ENCODE peak calls at places on chromosomes 6 and 20, in five cellular contexts. E, F, W, A and T are unnamed samples.

GRCh38 chr6:84633771-84634170 is 130.6 kb downstream of the TBX18 start:
- DNase-seq in W (no peak), A (no peak), F (no peak), E (no peak), T (no peak)

GRCh38 chr20:64261138-64261537 is 5.6 kb downstream of the PCMTD2 start:
- DNase-seq in A (no peak), F (peak), E (peak), W (no peak), T (no peak)

GRCh38 chr6:132683543-132683942 is 24.6 kb upstream of the TAAR1 start:
- DNase-seq in F (no peak), W (no peak), E (peak), A (peak), T (no peak)

GRCh38 chr6:156598316-156598715 is 178.9 kb upstream of the ARID1B start:
- DNase-seq in E (no peak), A (no peak), F (no peak), W (no peak), T (no peak)

GRCh38 chr20:37305079-37305478 is 15.6 kb downstream of the MANBAL start:
- DNase-seq in F (no peak), E (no peak), W (no peak), A (no peak), T (no peak)

GRCh38 chr20:6644818-6645620 is 122.5 kb upstream of the BMP2 start:
- DNase-seq in F (no peak), A (no peak), W (no peak), E (no peak), T (no peak)

GRCh38 chr6:103797738-103798137 is 1062.0 kb downstream of the HACE1 start:
- DNase-seq in A (no peak), E (no peak), W (no peak), F (no peak), T (no peak)

GRCh38 chr6:36226648-36227047 is 30.1 kb downstream of the BRPF3 start:
- DNase-seq in A (no peak), E (no peak), F (no peak), W (peak), T (no peak)

GRCh38 chr6:44967481-44967880 is 360.6 kb upstream of the RUNX2 start:
- DNase-seq in W (no peak), F (no peak), E (no peak), A (no peak), T (no peak)

GRCh38 chr20:45419188-45420091 is 3.5 kb downstream of the PIGT start:
- DNase-seq in W (no peak), A (peak), F (peak), E (peak), T (peak)

GRCh38 chr6:148577687-148578488 is 168.9 kb upstream of the UST start:
- DNase-seq in W (peak), F (peak), A (peak), E (peak), T (peak)

GRCh38 chr20:64160118-64160517 is 4.1 kb upstream of the MYT1 start:
- DNase-seq in E (no peak), A (no peak), F (no peak), W (no peak), T (no peak)

GRCh38 chr6:39184906-39185580 is 44.2 kb downstream of the KCNK5 start:
- DNase-seq in W (no peak), A (no peak), E (no peak), F (no peak), T (no peak)

GRCh38 chr6:13116155-13116554 is 212.2 kb downstream of the TBC1D7 start:
- DNase-seq in F (no peak), E (no peak), W (no peak), A (no peak), T (no peak)

GRCh38 chr6:24227556-24227955 is 101.5 kb downstream of the NRSN1 start:
- DNase-seq in W (no peak), F (no peak), A (no peak), E (no peak), T (no peak)

GRCh38 chr20:31693987-31694661 is 28.5 kb downstream of the BCL2L1 start:
- DNase-seq in A (no peak), W (peak), F (peak), E (no peak), T (no peak)

GRCh38 chr6:27091661-27092315 is 155.7 kb upstream of the PRSS16 start:
- DNase-seq in F (peak), A (peak), E (peak), W (peak), T (peak)

GRCh38 chr20:51365670-51366069 is 176.8 kb downstream of the NFATC2 start:
- DNase-seq in A (no peak), F (no peak), E (peak), W (no peak), T (peak)

GRCh38 chr6:52877168-52877567 is 32.3 kb downstream of the GSTA3 start:
- DNase-seq in A (no peak), W (no peak), E (peak), F (no peak), T (peak)

GRCh38 chr6:56024931-56025330 is 149.5 kb upstream of the BMP5 start:
- DNase-seq in A (no peak), E (no peak), W (no peak), F (no peak), T (no peak)

GRCh38 chr6:143513410-143513809 is 1.9 kb upstream of the FUCA2 start:
- DNase-seq in A (peak), W (peak), F (peak), E (no peak), T (no peak)

GRCh38 chr6:134534708-134535149 is 216.8 kb upstream of the SGK1 start:
- DNase-seq in W (no peak), E (peak), F (no peak), A (no peak), T (no peak)

GRCh38 chr6:156061465-156061864 is 605.8 kb upstream of the NOX3 start:
- DNase-seq in E (no peak), A (no peak), W (no peak), F (no peak), T (no peak)

GRCh38 chr6:40528051-40528450 is 59.1 kb downstream of the LRFN2 start:
- DNase-seq in W (no peak), E (no peak), F (no peak), A (no peak), T (no peak)

GRCh38 chr6:74409447-74409846 is 713.4 kb downstream of the CD109 start:
- DNase-seq in F (no peak), E (peak), W (no peak), A (peak), T (peak)

GRCh38 chr6:132246632-132247270 is 154.5 kb downstream of the MOXD1 start:
- DNase-seq in F (no peak), A (no peak), W (no peak), E (no peak), T (no peak)

GRCh38 chr6:108565893-108566292 is 5.2 kb downstream of the FOXO3 start:
- DNase-seq in W (peak), F (no peak), A (peak), E (peak), T (no peak)

GRCh38 chr6:134247271-134247833 is 70.6 kb downstream of the SGK1 start:
- DNase-seq in A (no peak), E (no peak), W (no peak), F (no peak), T (no peak)

GRCh38 chr20:15862178-15862577 is 711.1 kb downstream of the KIF16B start:
- DNase-seq in E (no peak), A (no peak), F (no peak), W (no peak), T (no peak)

GRCh38 chr6:32883789-32884188 is 29.8 kb downstream of the PSMB9 start:
- DNase-seq in A (no peak), W (no peak), F (no peak), E (peak), T (no peak)

GRCh38 chr20:58852559-58853271 is at the start of gene GNAS:
- DNase-seq in W (peak), A (peak), F (peak), E (peak), T (peak)

GRCh38 chr6:39266375-39266774 is 37.1 kb upstream of the KCNK5 start:
- DNase-seq in E (no peak), W (no peak), F (no peak), A (no peak), T (no peak)

GRCh38 chr6:6516643-6517042 is 71.9 kb upstream of the LY86 start:
- DNase-seq in W (no peak), F (no peak), A (no peak), E (no peak), T (no peak)

GRCh38 chr6:156827382-156827781 is 50.2 kb downstream of the ARID1B start:
- DNase-seq in E (no peak), W (no peak), F (no peak), A (no peak), T (no peak)

GRCh38 chr20:24340933-24341332 is 128.5 kb upstream of the SYNDIG1 start:
- DNase-seq in F (no peak), A (no peak), W (no peak), E (no peak), T (no peak)

DNA sequence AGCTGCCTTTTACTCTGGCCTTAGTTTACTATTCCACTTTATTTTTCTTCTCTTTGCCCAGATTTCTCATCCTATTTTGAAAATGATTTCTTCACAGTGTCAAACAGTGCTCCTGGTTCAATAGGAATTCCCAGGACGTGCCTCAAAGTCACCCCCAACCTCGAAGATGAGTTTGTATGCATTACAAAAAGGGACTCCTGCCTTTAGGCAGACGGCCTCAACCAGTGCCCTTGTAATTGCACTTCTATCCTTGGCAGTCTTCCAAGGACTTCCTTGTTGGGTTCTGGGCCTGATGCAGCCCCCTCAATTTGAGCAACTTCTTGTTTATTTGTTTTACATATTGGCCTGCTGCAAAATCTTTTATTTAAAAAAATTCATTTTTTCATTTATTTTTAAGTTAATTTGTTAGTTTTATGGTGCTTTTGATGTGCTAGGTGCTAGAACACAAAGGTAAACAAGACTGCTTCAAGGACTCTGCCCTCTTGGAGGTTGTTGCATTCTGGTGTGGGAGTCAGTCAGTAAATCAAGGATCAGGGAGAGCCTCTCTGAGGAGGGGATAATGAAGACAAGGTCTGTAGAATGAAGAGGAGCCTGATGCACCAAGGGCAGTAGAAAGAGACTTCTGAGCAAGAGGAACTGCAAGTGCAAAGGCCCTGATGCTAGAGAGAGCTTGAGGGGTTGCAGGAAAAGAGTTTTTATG is 181.5 kb upstream of the LAMP5 start:
- DNase-seq in W (no peak), A (no peak), F (no peak), E (no peak), T (no peak)
- TF ChIP-seq MAFK in W (no peak), A (no peak), F (no peak), E (no peak), T (no peak)

GRCh38 chr6:16405349-16405865 is 167.0 kb downstream of the GMPR start:
- DNase-seq in E (no peak), F (no peak), W (no peak), A (no peak), T (no peak)

GRCh38 chr6:16409531-16410441 is 171.4 kb downstream of the GMPR start:
- DNase-seq in F (peak), W (peak), A (peak), E (peak), T (peak)

GRCh38 chr6:16408766-16409165 is 170.4 kb downstream of the GMPR start:
- DNase-seq in E (no peak), A (no peak), W (no peak), F (no peak), T (no peak)

GRCh38 chr6:16404456-16404855 is 166.1 kb downstream of the GMPR start:
- DNase-seq in E (no peak), F (no peak), W (no peak), A (no peak), T (no peak)

DNA sequence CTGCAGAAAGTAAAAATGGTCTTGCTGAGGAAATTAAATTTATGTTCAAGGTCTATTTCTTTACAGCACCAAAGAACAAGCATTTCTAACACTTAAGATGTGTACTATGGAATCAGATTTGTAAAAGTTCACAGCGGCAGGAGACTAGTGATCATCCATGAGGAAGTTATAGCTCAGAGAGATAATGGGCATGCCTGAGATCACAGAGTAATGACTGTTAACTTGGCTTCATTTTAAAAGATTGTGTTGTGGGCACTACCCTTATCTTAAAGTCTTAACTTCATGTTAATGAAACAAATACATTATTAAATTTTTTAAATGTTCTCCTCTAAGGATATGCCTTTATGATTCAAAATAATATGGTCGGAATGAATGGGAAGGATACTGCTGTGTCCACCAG is 168.6 kb downstream of the GMPR start:
- DNase-seq in A (no peak), F (no peak), W (no peak), E (no peak), T (no peak)
- TF ChIP-seq MAFK in A (no peak), F (no peak), W (no peak), E (no peak), T (no peak)

DNA sequence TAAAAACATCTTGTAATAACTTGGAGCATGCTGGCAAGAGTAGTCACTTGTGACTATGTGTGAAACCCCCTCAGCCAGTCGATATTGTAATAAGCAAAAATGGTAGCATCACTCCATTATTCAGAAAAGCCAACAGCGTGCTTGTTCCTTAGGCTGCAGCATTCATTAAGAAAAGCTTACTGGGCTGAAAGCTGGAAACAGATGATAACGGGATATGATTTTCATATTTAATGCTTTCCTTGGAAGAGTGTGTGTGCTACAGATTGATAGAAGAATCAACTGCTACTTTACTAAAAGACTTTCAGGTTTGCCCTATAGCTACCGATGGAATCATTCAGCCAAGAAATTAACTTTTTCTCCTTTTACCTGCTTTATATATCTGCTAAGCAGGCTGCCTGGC is 20.4 kb downstream of the KIZ start:
- DNase-seq in A (no peak), W (peak), F (no peak), E (no peak), T (no peak)
- TF ChIP-seq MAFK in A (no peak), W (no peak), F (no peak), E (no peak), T (no peak)

GRCh38 chr20:48889155-48889790 is 32.2 kb upstream of the ARFGEF2 start:
- DNase-seq in A (no peak), E (no peak), W (no peak), F (no peak), T (no peak)

GRCh38 chr20:48892049-48892470 is 29.5 kb upstream of the ARFGEF2 start:
- DNase-seq in E (no peak), W (no peak), A (no peak), F (no peak), T (no peak)

GRCh38 chr20:48891235-48892048 is 30.1 kb upstream of the ARFGEF2 start:
- DNase-seq in A (no peak), W (no peak), E (no peak), F (no peak), T (no peak)

GRCh38 chr20:48893374-48893773 is 28.1 kb upstream of the ARFGEF2 start:
- DNase-seq in A (no peak), E (no peak), F (no peak), W (no peak), T (no peak)

DNA sequence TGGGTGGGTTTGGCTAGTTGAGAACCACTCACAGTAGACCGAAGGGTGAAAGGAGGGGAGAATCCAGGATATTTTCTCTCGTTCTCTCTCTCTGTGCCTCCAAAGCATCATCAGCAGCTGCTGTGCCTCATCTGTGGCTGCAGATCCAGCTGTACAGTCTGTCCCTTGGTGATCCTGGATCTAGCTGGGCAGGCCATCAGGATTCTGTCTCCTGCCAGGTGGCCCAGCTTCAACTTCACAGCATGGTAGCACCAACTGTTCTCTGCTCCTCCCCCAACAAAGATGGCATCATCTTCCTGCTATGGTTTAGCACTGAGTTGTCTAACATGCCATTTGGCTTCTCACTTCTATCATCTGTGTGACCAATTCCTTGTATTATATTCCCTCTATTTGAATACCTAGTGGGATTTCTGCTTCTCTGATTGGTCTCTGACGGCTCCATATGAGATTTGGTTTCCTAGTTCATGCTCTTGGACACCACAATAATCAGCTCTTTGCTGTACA is 28.6 kb upstream of the ARFGEF2 start:
- DNase-seq in E (no peak), W (no peak), A (no peak), F (no peak), T (no peak)
- TF ChIP-seq MAFK in E (no peak), W (no peak), A (no peak), F (no peak), T (no peak)

GRCh38 chr6:38164131-38164481 is 344.6 kb downstream of the ZFAND3 start:
- DNase-seq in W (no peak), E (no peak), F (no peak), A (no peak), T (no peak)
- TF ChIP-seq MAFK in W (no peak), E (no peak), F (no peak), A (no peak), T (no peak)

GRCh38 chr6:161921602-161922400 is 647.9 kb upstream of the AGPAT4 start:
- DNase-seq in F (no peak), E (no peak), A (no peak), W (no peak), T (no peak)

GRCh38 chr6:161918608-161919205 is 644.8 kb upstream of the AGPAT4 start:
- DNase-seq in W (no peak), F (no peak), A (no peak), E (no peak), T (no peak)

GRCh38 chr6:161922631-161923119 is 648.8 kb upstream of the AGPAT4 start:
- DNase-seq in W (peak), E (peak), A (peak), F (no peak), T (peak)

GRCh38 chr6:161919711-161920110 is 645.9 kb upstream of the AGPAT4 start:
- DNase-seq in E (no peak), F (no peak), A (no peak), W (no peak), T (no peak)

DNA sequence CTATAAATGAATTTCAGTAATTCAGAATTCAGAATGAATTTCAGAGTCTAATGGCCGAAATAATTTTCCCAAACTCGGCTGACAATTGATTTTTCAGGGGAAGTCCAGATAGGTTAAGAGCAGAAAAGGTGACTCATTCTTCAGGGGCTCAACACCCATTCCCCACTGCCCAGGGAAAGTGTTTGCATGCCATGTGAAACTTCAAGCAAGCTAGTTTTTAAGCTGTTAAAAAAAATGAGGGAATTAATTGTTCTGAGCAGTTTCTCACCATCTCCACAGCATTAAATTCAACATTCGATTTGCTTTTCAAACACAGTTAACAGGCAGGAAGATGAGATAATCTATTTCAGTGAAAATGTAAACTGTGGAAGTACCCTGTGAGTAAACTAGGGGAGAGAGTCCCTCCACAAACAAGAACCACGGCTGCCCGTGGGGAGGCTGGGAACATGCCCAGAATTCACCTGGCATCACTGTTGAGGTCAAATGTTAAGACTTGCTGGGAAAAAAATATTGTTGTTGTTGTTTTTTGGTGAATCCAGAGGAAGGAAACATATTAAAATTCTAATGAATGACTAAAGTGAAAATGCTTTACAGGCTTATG is 650.8 kb upstream of the AGPAT4 start:
- DNase-seq in F (no peak), E (no peak), A (no peak), W (no peak), T (no peak)
- TF ChIP-seq MAFK in F (no peak), E (no peak), A (no peak), W (no peak), T (no peak)

DNA sequence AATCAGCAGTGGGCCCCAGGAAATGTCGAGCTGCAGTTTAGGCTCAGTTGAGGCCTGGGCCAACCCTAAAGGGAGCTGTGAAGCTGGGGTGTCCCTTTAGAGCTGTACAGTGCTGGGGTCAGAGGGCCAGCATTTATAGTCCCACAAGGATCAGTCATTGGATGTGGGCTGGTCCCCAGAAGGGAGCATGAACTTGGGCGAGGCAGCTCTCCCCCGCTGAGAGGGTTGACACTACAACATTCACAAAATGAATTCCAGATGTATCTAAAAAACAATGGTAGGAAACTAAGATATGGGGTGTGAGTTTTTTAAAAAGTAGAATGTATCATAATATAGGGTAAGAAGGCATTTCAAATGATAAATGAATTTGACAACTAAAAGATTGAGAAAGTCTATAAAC is 29.8 kb upstream of the TMX4 start:
- DNase-seq in A (no peak), E (no peak), W (no peak), F (no peak), T (no peak)
- TF ChIP-seq MAFK in A (no peak), E (no peak), W (no peak), F (no peak), T (no peak)

GRCh38 chr6:50272611-50273010 is 222.9 kb upstream of the DEFB112 start:
- DNase-seq in F (no peak), W (no peak), A (no peak), E (no peak), T (no peak)
- TF ChIP-seq MAFK in F (no peak), W (no peak), A (no peak), E (no peak), T (no peak)

GRCh38 chr6:111534366-111534765 is 51.3 kb upstream of the REV3L start:
- DNase-seq in F (no peak), W (peak), E (peak), A (no peak), T (peak)
- TF ChIP-seq MAFK in F (no peak), W (no peak), E (no peak), A (no peak), T (no peak)